ENCODE peak calls at places on chromosomes 12 and 14, in eight cellular contexts. B is upper lobe of left lung, S is lower leg skin, Y is transverse colon, P is IMR-90, X is esophagus squamous epithelium, K is GM12878, W is ovary. N is an unnamed sample.

GRCh38 chr14:44889600-44890479 is 71.9 kb downstream of the KLHL28 start:
- DNase-seq in P (no peak), W (no peak), S (no peak), Y (no peak), K (no peak), B (no peak), X (no peak), N (no peak)

GRCh38 chr12:92270501-92270900 is 124.9 kb upstream of the BTG1 start:
- DNase-seq in S (no peak), W (no peak), K (no peak), B (no peak), P (no peak), X (no peak), Y (no peak), N (no peak)

GRCh38 chr14:54221432-54221803 is 175.4 kb upstream of the CDKN3 start:
- DNase-seq in X (no peak), Y (no peak), K (no peak), B (no peak), W (no peak), P (no peak), S (no peak), N (no peak)

GRCh38 chr12:106739318-106739717 is 35.2 kb upstream of the RIC8B start:
- DNase-seq in K (no peak), X (no peak), S (no peak), W (no peak), Y (no peak), P (no peak), B (no peak), N (no peak)

GRCh38 chr12:49942921-49943662 is 7.4 kb upstream of the AQP2 start:
- DNase-seq in Y (peak; percentile 73), K (no peak), P (no peak), W (no peak), S (no peak), X (no peak), B (no peak), N (no peak)

GRCh38 chr12:132874175-132874574 is 13.2 kb downstream of the CHFR start:
- DNase-seq in W (no peak), K (no peak), P (no peak), X (no peak), Y (no peak), S (no peak), B (no peak), N (no peak)

GRCh38 chr14:103563089-103563620 is 395 bp downstream of the COA8 start:
- DNase-seq in Y (peak; percentile 76), K (no peak), S (peak; percentile 93), P (no peak), W (no peak), B (no peak), X (no peak), N (peak; percentile 81)

GRCh38 chr14:70303528-70304293 is 55.8 kb downstream of the COX16 start:
- DNase-seq in W (no peak), P (no peak), S (no peak), Y (no peak), B (no peak), K (no peak), X (no peak), N (no peak)

GRCh38 chr12:65279387-65280112 is 1.1 kb downstream of the MSRB3 start:
- DNase-seq in S (no peak), X (no peak), P (peak; percentile 15), W (no peak), Y (no peak), K (no peak), B (no peak), N (peak; percentile 49)

GRCh38 chr12:131264625-131265024 is 310.9 kb downstream of the ADGRD1 start:
- DNase-seq in W (peak; percentile 75), S (no peak), P (no peak), B (peak; percentile 88), K (no peak), Y (no peak), X (no peak), N (no peak)

GRCh38 chr12:105423921-105424320 is 93.4 kb downstream of the C12orf75 start:
- DNase-seq in P (no peak), S (no peak), W (no peak), K (no peak), Y (no peak), X (no peak), B (no peak), N (no peak)

GRCh38 chr12:2940564-2940963 is 18.6 kb upstream of the TEAD4 start:
- DNase-seq in X (no peak), B (no peak), W (no peak), S (no peak), P (no peak), Y (no peak), K (no peak), N (no peak)

GRCh38 chr12:117140397-117141096 is 41.3 kb upstream of the TESC start:
- DNase-seq in Y (peak; percentile 26), W (no peak), B (no peak), X (no peak), P (no peak), S (no peak), K (no peak), N (no peak)

GRCh38 chr14:88340357-88340756 is 17.3 kb upstream of the KCNK10 start:
- DNase-seq in K (no peak), S (no peak), P (no peak), X (no peak), Y (no peak), B (no peak), W (no peak), N (no peak)

GRCh38 chr14:100330396-100330931 is 7.3 kb downstream of the SLC25A47 start:
- DNase-seq in W (no peak), P (no peak), S (no peak), B (peak; percentile 69), Y (no peak), X (no peak), K (no peak), N (no peak)

GRCh38 chr14:100332797-100333196 is 9.7 kb downstream of the SLC25A47 start:
- DNase-seq in K (no peak), P (no peak), S (no peak), X (no peak), B (peak; percentile 62), W (no peak), Y (no peak), N (no peak)

GRCh38 chr14:100334904-100335303 is 11.8 kb downstream of the SLC25A47 start:
- DNase-seq in B (no peak), P (no peak), X (no peak), S (no peak), Y (no peak), W (peak; percentile 23), K (no peak), N (no peak)

GRCh38 chr14:100333867-100334266 is 10.7 kb downstream of the SLC25A47 start:
- DNase-seq in S (no peak), K (no peak), B (no peak), X (no peak), P (no peak), Y (no peak), W (peak; percentile 14), N (no peak)

GRCh38 chr14:100333311-100333710 is 10.2 kb downstream of the SLC25A47 start:
- DNase-seq in X (no peak), K (no peak), P (no peak), Y (no peak), W (no peak), S (no peak), B (no peak), N (no peak)
- TF ChIP-seq POLR2A in X (no peak), K (no peak), P (no peak), Y (no peak), W (no peak), S (no peak), B (no peak), N (no peak)

GRCh38 chr14:24442240-24443052 is at the start of gene SDR39U1:
- DNase-seq in B (peak; percentile 96), Y (peak; percentile 98), K (peak; percentile 99), X (peak; percentile 83), S (peak; percentile 100), W (peak; percentile 97), P (peak; percentile 99), N (peak; percentile 76)

GRCh38 chr14:24440606-24441399 is 1.8 kb downstream of the SDR39U1 start:
- DNase-seq in Y (no peak), S (no peak), B (no peak), X (no peak), P (no peak), W (no peak), K (no peak), N (no peak)

GRCh38 chr14:24441485-24441884 is 1.1 kb downstream of the SDR39U1 start:
- DNase-seq in S (no peak), W (no peak), B (no peak), Y (no peak), X (no peak), K (no peak), P (no peak), N (no peak)

GRCh38 chr14:24441904-24442239 is 704 bp downstream of the SDR39U1 start:
- DNase-seq in X (no peak), K (no peak), S (peak; percentile 56), P (peak; percentile 52), W (no peak), B (no peak), Y (peak; percentile 35), N (peak; percentile 51)

DNA sequence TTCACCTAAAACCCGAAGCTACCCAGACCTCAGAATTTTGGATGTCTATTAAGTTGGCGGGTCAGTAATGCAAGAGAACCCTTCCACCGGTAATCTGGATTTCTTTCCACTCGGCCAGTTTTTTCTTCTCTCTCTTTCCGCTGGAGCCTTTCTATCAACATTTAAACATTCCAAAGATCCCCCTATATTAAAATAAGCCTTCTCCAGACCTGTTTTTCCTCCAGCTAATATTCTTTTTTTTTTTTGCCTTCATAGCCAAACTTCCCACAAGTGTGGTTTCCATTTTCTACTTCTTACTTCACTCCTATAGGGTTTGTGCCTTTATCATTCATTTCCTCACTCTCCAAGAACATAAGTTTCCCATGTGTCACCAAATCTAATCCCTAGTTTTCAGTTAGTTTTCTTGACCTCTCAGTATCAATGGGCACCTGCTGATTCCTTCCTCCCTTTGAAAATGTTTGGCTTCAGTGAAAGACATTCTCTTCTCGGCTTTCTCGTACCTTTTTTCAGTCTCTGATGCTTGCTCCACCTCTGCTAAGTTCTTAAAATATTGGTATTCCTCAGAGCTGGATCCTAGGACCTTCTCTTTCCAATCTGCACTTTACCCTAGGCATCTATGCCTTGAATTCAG is 592 bp upstream of the SDR39U1 start:
- DNase-seq in P (no peak), K (no peak), W (no peak), S (peak; percentile 14), X (no peak), Y (no peak), B (no peak), N (no peak)
- TF ChIP-seq POLR2A in P (no peak), K (no peak), W (no peak), S (no peak), X (no peak), Y (no peak), B (no peak), N (no peak)

GRCh38 chr12:79690606-79691298 is at the start of gene PAWR:
- DNase-seq in B (peak; percentile 94), W (peak; percentile 83), P (peak; percentile 66), Y (peak; percentile 86), X (no peak), S (peak; percentile 92), K (no peak), N (peak; percentile 56)
- TF ChIP-seq POLR2A in B (peak; percentile 13), W (no peak), P (peak; percentile 3), Y (peak; percentile 76), X (peak; percentile 43), S (no peak), K (peak; percentile 46), N (peak; percentile 46)

GRCh38 chr14:101838476-101838875 is 77.0 kb downstream of the PPP2R5C start:
- DNase-seq in W (peak; percentile 66), S (no peak), B (no peak), X (no peak), Y (no peak), P (no peak), K (no peak), N (no peak)
- TF ChIP-seq POLR2A in W (no peak), S (no peak), B (no peak), X (no peak), Y (no peak), P (no peak), K (no peak), N (no peak)